ENCODE peak calls at places on chromosomes 7 and 10, in six cellular contexts. R, U, E, J, W and I are unnamed samples.

GRCh38 chr10:47404937-47405336 is 20.8 kb upstream of the ZNF488 start:
- DNase-seq in R (no peak), U (no peak), E (no peak), J (no peak), W (no peak), I (no peak)

GRCh38 chr7:47611045-47611511 is 29.2 kb upstream of the TNS3 start:
- DNase-seq in R (no peak), U (no peak), E (no peak), J (no peak), W (no peak), I (no peak)

GRCh38 chr10:24299587-24300258 is 90.8 kb downstream of the KIAA1217 start:
- DNase-seq in R (peak), U (no peak), E (no peak), J (peak), W (no peak), I (no peak)

GRCh38 chr7:43750016-43750887 is 8.2 kb upstream of the BLVRA start:
- DNase-seq in R (no peak), U (no peak), E (peak), J (peak), W (no peak), I (peak)

GRCh38 chr10:79028456-79029010 is 40.2 kb upstream of the ZMIZ1 start:
- DNase-seq in R (no peak), U (no peak), E (no peak), J (no peak), W (no peak), I (peak)

GRCh38 chr7:30657131-30657530 is 25.1 kb downstream of the CRHR2 start:
- DNase-seq in R (no peak), U (no peak), E (peak), J (no peak), W (no peak), I (no peak)

GRCh38 chr7:130943336-130943901 is 209.4 kb upstream of the KLF14 start:
- DNase-seq in R (peak), U (no peak), E (no peak), J (peak), W (no peak), I (no peak)

GRCh38 chr7:79927116-79927515 is 207.5 kb upstream of the GNAI1 start:
- DNase-seq in R (no peak), U (no peak), E (no peak), J (peak), W (no peak), I (no peak)

GRCh38 chr10:30775779-30776591 is 146.4 kb upstream of the LYZL2 start:
- DNase-seq in R (peak), U (no peak), E (no peak), J (peak), W (no peak), I (no peak)

GRCh38 chr10:86389441-86390193 is 23.0 kb upstream of the GRID1 start:
- DNase-seq in R (no peak), U (no peak), E (no peak), J (peak), W (no peak), I (no peak)

GRCh38 chr10:122468923-122469781 is 7.8 kb downstream of the HTRA1 start:
- DNase-seq in R (peak), U (no peak), E (peak), J (peak), W (no peak), I (no peak)

GRCh38 chr7:826230-826905 is 5.9 kb upstream of the SUN1 start:
- DNase-seq in R (no peak), U (no peak), E (no peak), J (peak), W (peak), I (no peak)

GRCh38 chr7:131034166-131034881 is 293.4 kb upstream of the MKLN1 start:
- DNase-seq in R (no peak), U (no peak), E (peak), J (no peak), W (no peak), I (no peak)

GRCh38 chr10:85060944-85061343 is 732.6 kb downstream of the CCSER2 start:
- DNase-seq in R (no peak), U (no peak), E (no peak), J (no peak), W (no peak), I (no peak)

GRCh38 chr10:132507467-132507955 is 30.1 kb upstream of the INPP5A start:
- DNase-seq in R (no peak), U (no peak), E (no peak), J (no peak), W (no peak), I (no peak)

GRCh38 chr7:12712236-12712635 is 24.8 kb downstream of the ARL4A start:
- DNase-seq in R (no peak), U (no peak), E (no peak), J (no peak), W (no peak), I (no peak)

GRCh38 chr7:152106990-152107389 is 81.5 kb downstream of the GALNT11 start:
- DNase-seq in R (no peak), U (no peak), E (no peak), J (peak), W (no peak), I (no peak)

GRCh38 chr10:25666276-25666675 is 267.8 kb upstream of the MYO3A start:
- DNase-seq in R (peak), U (no peak), E (no peak), J (no peak), W (no peak), I (no peak)

GRCh38 chr10:71456631-71457030 is 59.9 kb downstream of the CDH23 start:
- DNase-seq in R (no peak), U (no peak), E (no peak), J (no peak), W (no peak), I (no peak)

GRCh38 chr10:79280956-79281355 is 66.3 kb upstream of the PPIF start:
- DNase-seq in R (no peak), U (no peak), E (no peak), J (no peak), W (no peak), I (no peak)

GRCh38 chr10:69315610-69316312 is 37.5 kb downstream of the HK1 start:
- DNase-seq in R (no peak), U (no peak), E (no peak), J (no peak), W (no peak), I (no peak)

GRCh38 chr10:100642295-100642994 is 102.9 kb upstream of the PAX2 start:
- DNase-seq in R (no peak), U (no peak), E (no peak), J (no peak), W (no peak), I (no peak)

GRCh38 chr10:61995093-61995492 is 93.6 kb downstream of the ARID5B start:
- DNase-seq in R (no peak), U (no peak), E (no peak), J (no peak), W (no peak), I (no peak)

GRCh38 chr7:155373359-155374273 is 75.9 kb downstream of the INSIG1 start:
- DNase-seq in R (no peak), U (no peak), E (no peak), J (peak), W (no peak), I (no peak)
- H3K4me3 ChIP-seq in R (peak), U (peak), E (peak), J (peak), W (no peak), I (peak)

GRCh38 chr7:117444646-117445045 is 17.4 kb upstream of the ASZ1 start:
- DNase-seq in R (no peak), U (no peak), E (no peak), J (no peak), W (no peak), I (no peak)
- TF ChIP-seq CTCF in R (no peak), U (no peak), E (no peak), J (no peak), W (no peak), I (no peak)

GRCh38 chr10:113111260-113111659 is 161.2 kb downstream of the TCF7L2 start:
- DNase-seq in R (no peak), U (no peak), E (no peak), J (no peak), W (no peak), I (no peak)

GRCh38 chr10:113111900-113112853 is 162.1 kb downstream of the TCF7L2 start:
- DNase-seq in R (no peak), U (no peak), E (peak), J (peak), W (no peak), I (peak)

GRCh38 chr10:113113918-113114317 is 163.9 kb downstream of the TCF7L2 start:
- DNase-seq in R (no peak), U (no peak), E (no peak), J (no peak), W (no peak), I (no peak)

GRCh38 chr10:113115534-113115933 is 165.5 kb downstream of the TCF7L2 start:
- DNase-seq in R (no peak), U (no peak), E (no peak), J (no peak), W (no peak), I (no peak)

DNA sequence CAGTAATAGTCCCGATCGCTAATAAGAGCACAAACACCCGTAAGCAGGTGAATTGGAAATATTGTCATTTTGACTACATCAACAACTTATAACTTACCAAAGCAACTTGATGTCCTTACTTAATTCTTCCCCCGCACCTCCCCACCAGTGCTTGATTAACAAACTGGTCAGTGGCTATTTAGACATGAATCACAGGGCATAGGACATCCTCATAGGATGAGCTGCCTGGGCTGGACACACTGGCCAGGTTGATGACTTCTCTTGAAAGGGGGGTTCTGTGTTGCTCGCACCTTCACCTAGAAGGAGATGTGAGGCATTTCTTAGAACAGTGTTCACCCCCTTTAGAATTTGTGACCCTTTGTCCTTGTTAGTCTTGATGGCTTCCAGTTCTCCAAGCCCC is 163.2 kb downstream of the TCF7L2 start:
- DNase-seq in R (no peak), U (no peak), E (no peak), J (no peak), W (no peak), I (no peak)
- H3K4me3 ChIP-seq in R (no peak), U (no peak), E (no peak), J (no peak), W (no peak), I (no peak)

GRCh38 chr7:2651336-2651735 is 19.6 kb downstream of the TTYH3 start:
- DNase-seq in R (no peak), U (no peak), E (no peak), J (peak), W (no peak), I (no peak)
- TF ChIP-seq CTCF in R (no peak), U (no peak), E (no peak), J (no peak), W (no peak), I (no peak)

DNA sequence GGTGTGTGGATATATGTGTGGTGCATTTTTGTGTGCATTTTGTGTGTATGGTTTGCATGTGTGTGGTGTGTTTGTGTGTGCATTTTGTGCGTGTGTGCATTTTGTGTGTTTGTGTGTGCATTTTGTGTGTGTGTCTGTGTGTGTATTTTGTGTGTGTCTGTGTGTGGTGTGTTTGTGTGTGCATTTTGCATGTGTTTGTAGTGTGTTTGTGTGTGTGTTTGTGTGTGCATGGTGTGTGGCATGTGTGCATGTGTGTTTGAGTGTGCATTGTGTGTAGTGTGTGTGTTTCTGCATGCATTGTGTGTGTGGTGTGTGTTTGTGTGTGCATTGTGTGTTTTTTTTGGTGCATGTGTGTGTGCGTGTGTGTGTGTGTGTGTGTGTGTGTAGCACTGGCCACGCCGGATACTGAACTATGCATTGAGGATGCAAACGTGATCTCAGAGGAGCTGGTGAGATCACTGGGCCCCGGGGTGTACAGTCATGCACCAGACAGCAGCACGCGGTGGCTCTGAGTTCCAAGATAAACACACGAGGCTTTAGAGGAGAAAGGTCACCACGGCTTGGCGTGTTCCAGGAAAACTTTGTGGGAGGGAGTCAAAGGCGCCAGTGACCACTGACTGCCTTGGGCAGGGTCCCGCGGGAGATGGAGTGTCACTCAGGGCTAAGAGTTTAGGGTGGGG is 106.6 kb upstream of the SHH start:
- DNase-seq in R (peak), U (no peak), E (no peak), J (peak), W (no peak), I (no peak)
- H3K4me3 ChIP-seq in R (no peak), U (no peak), E (no peak), J (no peak), W (no peak), I (no peak)